ENCODE peak calls at places on chromosomes 7 and 10, in seven cellular contexts. P is fibroblast of lung, K is bronchial epithelial cell, Y is T-cell, I is left cardiac atrium, R is ELF-1, V is RWPE1. U is an unnamed sample.
A peak's percentile ranks its signal among the peaks of the same experiment; 100 is the strongest.

GRCh38 chr10:95588025-95588424 is 26.9 kb upstream of the SORBS1 start:
- DNase-seq in K (peak; percentile 29), Y (no peak), V (no peak), R (no peak), P (no peak), I (no peak), U (no peak)

GRCh38 chr10:12448729-12449391 is 99.5 kb downstream of the CAMK1D start:
- DNase-seq in P (peak; percentile 72), I (no peak), K (peak; percentile 85), Y (peak; percentile 64), V (peak; percentile 42), R (no peak), U (peak; percentile 72)

GRCh38 chr7:143322646-143323343 is 6.9 kb downstream of the CLCN1 start:
- DNase-seq in Y (no peak), R (peak; percentile 43), I (peak; percentile 27), V (no peak), P (peak; percentile 44), K (no peak), U (no peak)

GRCh38 chr10:124657806-124658205 is 86.4 kb downstream of the FAM53B start:
- DNase-seq in Y (peak; percentile 43), P (peak; percentile 47), R (no peak), I (no peak), V (no peak), K (no peak), U (no peak)

GRCh38 chr10:100327007-100327700 is 2.9 kb downstream of the PKD2L1 start:
- DNase-seq in Y (no peak), R (no peak), P (no peak), V (no peak), K (no peak), I (no peak), U (peak; percentile 72)

GRCh38 chr10:74825033-74825370 is 1.4 kb upstream of the KAT6B start:
- DNase-seq in Y (no peak), V (no peak), R (no peak), K (no peak), P (no peak), I (peak; percentile 49), U (no peak)

GRCh38 chr7:106287786-106288185 is 3.0 kb upstream of the NAMPT start:
- DNase-seq in P (no peak), R (no peak), K (peak; percentile 26), V (no peak), Y (no peak), I (no peak), U (no peak)

GRCh38 chr7:5773661-5774086 is 7.8 kb downstream of the RNF216 start:
- DNase-seq in K (peak; percentile 92), R (peak; percentile 10), I (peak; percentile 34), Y (peak; percentile 20), P (peak; percentile 77), V (peak; percentile 78), U (peak; percentile 93)

GRCh38 chr7:122311719-122312118 is 7.2 kb upstream of the FEZF1 start:
- DNase-seq in R (peak; percentile 29), Y (no peak), P (no peak), V (no peak), I (no peak), K (no peak), U (no peak)

GRCh38 chr10:124158592-124158991 is 65.2 kb upstream of the CHST15 start:
- DNase-seq in R (no peak), K (no peak), Y (no peak), I (no peak), P (no peak), V (no peak), U (no peak)

GRCh38 chr10:64396105-64396504 is 874.9 kb downstream of the REEP3 start:
- DNase-seq in Y (no peak), K (peak; percentile 2), R (no peak), V (peak; percentile 34), I (no peak), P (peak; percentile 64), U (peak; percentile 1)

GRCh38 chr7:108561047-108561619 is 8.4 kb downstream of the THAP5 start:
- DNase-seq in V (no peak), I (no peak), R (no peak), K (no peak), P (peak; percentile 7), Y (no peak), U (peak; percentile 13)

GRCh38 chr7:92944633-92945032 is 108.3 kb upstream of the CDK6 start:
- DNase-seq in V (no peak), P (peak; percentile 78), I (no peak), R (no peak), Y (no peak), K (no peak), U (peak; percentile 43)

GRCh38 chr7:41579961-41580935 is 122.6 kb downstream of the INHBA start:
- DNase-seq in R (no peak), I (no peak), P (peak; percentile 27), K (peak; percentile 45), Y (no peak), V (no peak), U (peak; percentile 96)

GRCh38 chr7:156101355-156101754 is 289.1 kb upstream of the SHH start:
- DNase-seq in I (no peak), V (no peak), K (no peak), Y (no peak), R (no peak), P (no peak), U (no peak)

GRCh38 chr7:26046150-26046549 is 105.8 kb upstream of the NFE2L3 start:
- DNase-seq in Y (no peak), I (no peak), R (no peak), K (no peak), V (no peak), P (no peak), U (no peak)

GRCh38 chr10:15742831-15743230 is 23.1 kb upstream of the ITGA8 start:
- DNase-seq in Y (no peak), R (no peak), K (no peak), P (no peak), I (no peak), V (no peak), U (no peak)

GRCh38 chr10:28985137-28985885 is 303.6 kb upstream of the LYZL1 start:
- DNase-seq in R (no peak), K (no peak), P (no peak), V (no peak), Y (no peak), I (peak; percentile 28), U (no peak)

GRCh38 chr7:137411446-137411845 is 67.9 kb upstream of the PTN start:
- DNase-seq in K (no peak), I (no peak), Y (no peak), R (no peak), V (no peak), P (no peak), U (no peak)

GRCh38 chr7:132030161-132030568 is 473.7 kb upstream of the PODXL start:
- DNase-seq in V (no peak), R (no peak), Y (no peak), K (no peak), I (peak; percentile 66), P (peak; percentile 45), U (peak; percentile 32)

GRCh38 chr10:22649390-22649841 is 65.0 kb downstream of the PIP4K2A start:
- DNase-seq in K (no peak), R (no peak), V (no peak), Y (no peak), P (no peak), I (no peak), U (no peak)

GRCh38 chr10:126813432-126813831 is 91.8 kb upstream of the DOCK1 start:
- DNase-seq in R (no peak), P (no peak), V (no peak), I (no peak), K (no peak), Y (no peak), U (no peak)

GRCh38 chr10:132735923-132736391 is 50.0 kb downstream of the NKX6-2 start:
- DNase-seq in P (no peak), Y (no peak), R (no peak), I (no peak), K (no peak), V (no peak), U (no peak)

GRCh38 chr7:134245253-134245652 is 71.5 kb downstream of the SLC35B4 start:
- DNase-seq in K (no peak), R (no peak), I (no peak), Y (no peak), V (no peak), P (no peak), U (no peak)

GRCh38 chr7:22680482-22680901 is 46.5 kb upstream of the IL6 start:
- DNase-seq in I (no peak), P (no peak), K (no peak), V (no peak), R (no peak), Y (no peak), U (no peak)

GRCh38 chr10:17652585-17652984 is 8.6 kb downstream of the STAM start:
- DNase-seq in R (no peak), Y (no peak), I (no peak), P (no peak), V (no peak), K (peak; percentile 25), U (peak; percentile 30)